ENCODE peak calls at places on chromosomes 3 and 15, in seven cellular contexts. W is fibroblast of lung, P is cardiac muscle cell, G is left ventricle myocardium inferior, S is A673, I is left lung, J is PC-3. Q is an unnamed sample.

GRCh38 chr15:48221261-48221660 is 15.2 kb downstream of the SLC12A1 start:
- DNase-seq in P (no peak), S (no peak), G (no peak), W (no peak), I (no peak), J (no peak), Q (no peak)

GRCh38 chr3:191425322-191425734 is 35.6 kb upstream of the PYDC2 start:
- DNase-seq in P (no peak), W (no peak), I (no peak), S (no peak), G (no peak), J (no peak), Q (no peak)

GRCh38 chr3:122357828-122358617 is 25.0 kb downstream of the MIX23 start:
- DNase-seq in G (no peak), I (no peak), J (peak; percentile 11), S (peak; percentile 80), P (no peak), W (no peak), Q (no peak)

GRCh38 chr15:92845109-92845508 is 55.0 kb upstream of the CHD2 start:
- DNase-seq in G (no peak), J (peak; percentile 57), I (no peak), W (peak; percentile 72), P (no peak), S (peak; percentile 60), Q (peak; percentile 71)

GRCh38 chr15:75229191-75230015 is 27.7 kb downstream of the C15orf39 start:
- DNase-seq in I (no peak), W (no peak), G (no peak), P (no peak), S (no peak), J (no peak), Q (no peak)

GRCh38 chr3:105448338-105448982 is 81.8 kb downstream of the ALCAM start:
- DNase-seq in S (no peak), I (no peak), G (no peak), P (peak; percentile 73), W (peak; percentile 17), J (no peak), Q (no peak)

GRCh38 chr3:177714945-177715344 is 517.7 kb upstream of the TBL1XR1 start:
- DNase-seq in S (no peak), P (no peak), J (no peak), W (no peak), I (no peak), G (no peak), Q (no peak)

GRCh38 chr3:149152420-149152819 is 23.0 kb downstream of the HPS3 start:
- DNase-seq in G (no peak), I (no peak), P (no peak), J (no peak), S (no peak), W (peak; percentile 19), Q (no peak)

GRCh38 chr15:51917493-51917892 is 54.1 kb downstream of the LEO1 start:
- DNase-seq in G (no peak), P (peak; percentile 38), I (no peak), W (peak; percentile 42), J (peak; percentile 75), S (peak; percentile 49), Q (no peak)

GRCh38 chr3:53346514-53346913 is 829 bp downstream of the DCP1A start:
- DNase-seq in W (peak; percentile 31), I (no peak), P (peak; percentile 18), S (no peak), G (no peak), J (no peak), Q (no peak)

GRCh38 chr3:69806735-69807438 is 67.6 kb downstream of the MITF start:
- DNase-seq in P (no peak), G (no peak), S (no peak), J (peak; percentile 71), W (peak; percentile 50), I (no peak), Q (no peak)

GRCh38 chr15:28956491-28956890 is 70.7 kb downstream of the APBA2 start:
- DNase-seq in W (no peak), S (no peak), G (no peak), J (no peak), P (no peak), I (no peak), Q (no peak)

GRCh38 chr15:82895983-82896382 is 56.5 kb downstream of the HOMER2 start:
- DNase-seq in I (no peak), P (no peak), S (no peak), J (no peak), W (no peak), G (no peak), Q (no peak)

GRCh38 chr3:19202303-19202702 is 54.0 kb downstream of the KCNH8 start:
- DNase-seq in I (no peak), G (no peak), P (no peak), W (no peak), S (no peak), J (no peak), Q (no peak)

GRCh38 chr3:45482829-45483228 is 94.5 kb downstream of the LARS2 start:
- DNase-seq in G (no peak), W (no peak), S (no peak), J (no peak), P (no peak), I (no peak), Q (no peak)

GRCh38 chr15:45177285-45177684 is 10.5 kb downstream of the SHF start:
- DNase-seq in J (no peak), W (no peak), P (no peak), S (no peak), I (no peak), G (no peak), Q (no peak)

GRCh38 chr3:148727242-148727641 is 29.5 kb downstream of the AGTR1 start:
- DNase-seq in J (peak; percentile 34), I (no peak), P (peak; percentile 23), S (peak; percentile 57), G (no peak), W (peak; percentile 31), Q (no peak)

GRCh38 chr15:70227122-70227521 is 129.4 kb upstream of the TLE3 start:
- DNase-seq in G (no peak), S (no peak), W (no peak), I (no peak), P (no peak), J (no peak), Q (no peak)

GRCh38 chr3:117820900-117821299 is 1111.3 kb downstream of the TUSC7 start:
- DNase-seq in J (peak; percentile 16), W (peak; percentile 33), G (no peak), P (no peak), S (no peak), I (no peak), Q (no peak)

GRCh38 chr3:12955651-12956315 is 114.4 kb upstream of the RPL32 start:
- DNase-seq in I (peak; percentile 41), G (no peak), P (no peak), W (no peak), S (no peak), J (no peak), Q (no peak)

GRCh38 chr3:183287301-183287971 is 34.4 kb downstream of the B3GNT5 start:
- DNase-seq in P (no peak), W (peak; percentile 99), J (peak; percentile 87), G (no peak), S (no peak), I (no peak), Q (no peak)
- H3K4me3 ChIP-seq in P (no peak overlapping the region), W (no peak overlapping the region), J (peak overlapping the region; percentile 47), G (no peak overlapping the region), S (no peak overlapping the region), I (no peak overlapping the region), Q (no peak overlapping the region)

GRCh38 chr3:179670311-179670710 is 17.5 kb downstream of the USP13 start:
- DNase-seq in P (no peak), G (no peak), W (peak; percentile 40), I (no peak), J (no peak), S (no peak), Q (no peak)
- H3K27me3 ChIP-seq in P (no peaks in the 10 kb centered on the region), G (no peaks in the 10 kb centered on the region), W (no peaks in the 10 kb centered on the region), I (no peaks in the 10 kb centered on the region), J (no peaks in the 10 kb centered on the region), S (no peaks in the 10 kb centered on the region), Q (no peaks in the 10 kb centered on the region)

DNA sequence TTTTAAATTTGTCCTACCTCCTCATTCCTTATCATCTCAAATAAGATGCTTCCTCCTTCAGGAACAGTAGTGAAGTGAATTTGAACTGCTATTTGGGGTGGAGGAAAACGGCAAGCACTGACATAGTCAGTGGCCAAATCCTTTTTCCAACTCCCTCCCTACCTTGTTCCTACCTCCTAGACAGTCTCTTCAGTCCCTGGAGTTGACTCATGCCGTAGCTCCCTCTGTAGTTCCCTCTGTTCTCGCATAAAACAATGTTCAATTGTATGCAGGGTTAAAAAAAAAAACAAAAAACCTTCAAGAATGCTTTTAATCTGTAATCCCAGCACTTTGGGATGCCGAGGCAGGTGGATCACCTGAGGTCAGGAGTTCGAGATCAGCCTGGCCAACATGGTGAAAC is 1.4 kb downstream of the UBR1 start:
- DNase-seq in G (no peak), J (peak; percentile 42), P (no peak), I (no peak), S (no peak), W (no peak), Q (no peak)
- H3K4me3 ChIP-seq in G (peak overlapping the region; percentile 77), J (peak overlapping the region; percentile 76), P (peak overlapping the region; percentile 75), I (peak overlapping the region; percentile 78), S (peak overlapping the region; percentile 78), W (peak overlapping the region; percentile 99), Q (peak overlapping the region; percentile 21)

GRCh38 chr3:127215714-127216414 is 22.9 kb downstream of the PRR23E start:
- DNase-seq in P (no peak), G (no peak), W (no peak), J (no peak), S (no peak), I (no peak), Q (no peak)

GRCh38 chr3:127218457-127218922 is 25.6 kb downstream of the PRR23E start:
- DNase-seq in S (no peak), P (no peak), W (no peak), I (no peak), J (no peak), G (no peak), Q (no peak)

GRCh38 chr3:127214990-127215389 is 22.1 kb downstream of the PRR23E start:
- DNase-seq in J (no peak), I (no peak), S (peak; percentile 79), W (no peak), P (no peak), G (no peak), Q (no peak)

GRCh38 chr3:127217594-127218456 is 24.9 kb downstream of the PRR23E start:
- DNase-seq in P (no peak), I (no peak), S (no peak), J (peak; percentile 79), G (no peak), W (no peak), Q (no peak)

DNA sequence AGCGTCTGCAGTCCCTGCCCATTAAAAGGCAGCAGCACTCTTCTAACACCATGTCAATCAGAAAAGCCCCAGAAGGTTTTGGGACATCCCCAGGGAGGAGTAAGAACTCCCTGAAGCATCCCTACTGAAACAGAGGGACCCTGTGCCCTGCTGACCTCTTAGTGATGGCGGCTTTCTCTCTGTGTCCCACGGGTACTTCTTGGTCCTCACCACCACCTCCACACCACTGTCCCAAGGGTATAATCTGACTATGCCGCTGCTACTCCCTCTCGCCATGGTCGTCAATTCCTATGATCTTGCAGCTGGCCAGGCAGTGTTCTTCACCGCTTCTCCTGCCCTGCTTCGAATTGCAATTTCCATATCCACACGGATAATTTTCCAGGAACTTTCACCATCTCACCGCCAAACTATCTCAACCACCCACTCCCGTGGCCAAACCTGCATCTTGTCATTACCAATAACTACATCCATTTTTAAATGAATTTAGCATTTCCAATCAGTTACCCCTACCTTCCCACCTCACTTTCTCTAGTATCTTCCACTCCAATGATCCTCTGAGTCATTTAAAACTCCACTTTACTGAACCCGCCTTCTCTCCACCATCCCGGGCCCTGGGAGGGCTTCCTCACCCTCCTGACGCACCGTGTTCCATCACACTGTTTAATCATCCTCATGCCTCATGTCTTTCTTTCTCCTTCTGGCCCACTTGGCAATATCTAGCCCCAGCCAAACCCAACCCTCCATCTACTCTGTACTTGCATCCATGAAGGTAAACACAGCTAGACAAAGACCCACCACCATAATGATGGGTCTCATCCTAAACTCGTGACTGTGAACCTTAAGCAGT is 23.7 kb downstream of the PRR23E start:
- DNase-seq in I (no peak), W (no peak), J (peak; percentile 3), P (no peak), S (no peak), G (no peak), Q (no peak)
- H3K27me3 ChIP-seq in I (peaks cover 23% of the 10 kb centered on the region), W (no peaks in the 10 kb centered on the region), J (no peaks in the 10 kb centered on the region), P (peaks cover 2% of the 10 kb centered on the region), S (peaks cover 5% of the 10 kb centered on the region), G (peaks cover 86% of the 10 kb centered on the region), Q (no peaks in the 10 kb centered on the region)